ENCODE peak calls at places on chromosomes 16 and 17, in nine cellular contexts. C is astrocyte; E is anterior cingulate cortex; R is cardiac fibroblast; H is GM13977; U is left cardiac atrium; B is AG04450; O is effector memory CD4-positive, alpha-beta T cell; J is IMR-90. S is an unnamed sample.

GRCh38 chr17:35052240-35052608 is 11.3 kb downstream of the RFFL start:
- DNase-seq in C (peak), E (no peak), R (no peak), H (no peak), U (no peak), B (peak), O (no peak), J (peak), S (no peak)

GRCh38 chr17:2064147-2064489 is 9.2 kb downstream of the HIC1 start:
- DNase-seq in C (no peak), E (no peak), R (peak), H (no peak), U (no peak), B (no peak), O (no peak), J (no peak), S (no peak)

GRCh38 chr16:56041556-56042140 is 149.6 kb upstream of the GNAO1 start:
- DNase-seq in C (no peak), E (no peak), R (no peak), H (peak), U (peak), B (no peak), O (no peak), J (no peak), S (peak)

GRCh38 chr17:19728114-19728495 is 11.7 kb upstream of the SLC47A2 start:
- DNase-seq in C (peak), E (peak), R (peak), H (no peak), U (peak), B (peak), O (no peak), J (peak), S (no peak)

GRCh38 chr16:20306401-20306800 is 20.9 kb downstream of the GP2 start:
- DNase-seq in C (no peak), E (no peak), R (no peak), H (no peak), U (no peak), B (no peak), O (no peak), J (no peak), S (no peak)

GRCh38 chr17:73224663-73225305 is 31.9 kb downstream of the COG1 start:
- DNase-seq in C (no peak), E (no peak), R (no peak), H (no peak), U (no peak), B (no peak), O (no peak), J (no peak), S (no peak)

GRCh38 chr17:11925271-11926021 is 71.8 kb downstream of the ZNF18 start:
- DNase-seq in C (no peak), E (no peak), R (no peak), H (no peak), U (peak), B (no peak), O (no peak), J (no peak), S (no peak)

GRCh38 chr17:17812211-17813054 is 24.4 kb downstream of the SREBF1 start:
- DNase-seq in C (no peak), E (peak), R (peak), H (peak), U (peak), B (no peak), O (peak), J (peak), S (peak)

GRCh38 chr16:55035037-55035436 is 104.4 kb downstream of the IRX5 start:
- DNase-seq in C (no peak), E (no peak), R (no peak), H (peak), U (peak), B (no peak), O (no peak), J (no peak), S (no peak)

GRCh38 chr17:72063756-72064461 is 56.9 kb upstream of the SOX9 start:
- DNase-seq in C (no peak), E (no peak), R (no peak), H (no peak), U (no peak), B (no peak), O (no peak), J (no peak), S (no peak)

GRCh38 chr16:29665294-29666077 is 2.4 kb downstream of the SPN start:
- DNase-seq in C (no peak), E (no peak), R (no peak), H (no peak), U (no peak), B (no peak), O (peak), J (no peak), S (peak)

GRCh38 chr17:57541472-57542394 is 203.4 kb downstream of the CCDC182 start:
- DNase-seq in C (peak), E (no peak), R (peak), H (no peak), U (peak), B (no peak), O (no peak), J (peak), S (no peak)

S was measured in T-helper 9 cell.